ENCODE peak calls at places on chromosomes 5 and 9, in five cellular contexts. G is activated naive CD4-positive, alpha-beta T cell treated with Interleukin-2 at 50 U/mL for 16 hours; B is colonic mucosa; O is WTC11; S is ELR. T is an unnamed sample.

GRCh38 chr5:103259705-103260355 is 1.3 kb downstream of the MACIR start:
- DNase-seq in G (peak), S (peak), B (peak), O (peak), T (peak)

GRCh38 chr9:122580360-122580759 is 2.8 kb downstream of the OR1L8 start:
- DNase-seq in B (no peak), G (no peak), O (no peak), S (peak), T (peak)

GRCh38 chr9:34158362-34158869 is 20.4 kb upstream of the UBAP1 start:
- DNase-seq in B (no peak), O (no peak), G (no peak), S (peak), T (peak)

GRCh38 chr9:131385296-131385695 is 8.6 kb upstream of the PRRC2B start:
- DNase-seq in S (no peak), O (no peak), G (no peak), B (no peak), T (no peak)

GRCh38 chr5:113249216-113249615 is 185.6 kb downstream of the TSSK1B start:
- DNase-seq in G (no peak), B (no peak), O (no peak), S (no peak), T (peak)

GRCh38 chr9:123349691-123350480 is 6.1 kb upstream of the CRB2 start:
- DNase-seq in B (peak), O (peak), S (peak), G (peak), T (peak)

GRCh38 chr5:108726446-108727091 is 21.1 kb upstream of the FER start:
- DNase-seq in G (no peak), O (no peak), S (peak), B (no peak), T (no peak)

GRCh38 chr9:92650839-92651621 is 18.9 kb downstream of the IPPK start:
- DNase-seq in O (no peak), S (no peak), B (no peak), G (no peak), T (peak)

GRCh38 chr5:146331257-146331822 is 7.3 kb upstream of the POU4F3 start:
- DNase-seq in B (no peak), O (peak), G (no peak), S (no peak), T (no peak)

GRCh38 chr5:178554311-178554710 is 35.9 kb downstream of the COL23A1 start:
- DNase-seq in S (no peak), B (no peak), G (no peak), O (no peak), T (no peak)

GRCh38 chr5:21810737-21811316 is 1042.3 kb downstream of the CDH12 start:
- DNase-seq in O (no peak), G (no peak), B (no peak), S (peak), T (peak)

GRCh38 chr9:1879501-1879900 is 135.6 kb upstream of the SMARCA2 start:
- DNase-seq in B (no peak), O (no peak), S (no peak), G (peak), T (no peak)

GRCh38 chr5:56450766-56451165 is 217.6 kb upstream of the ANKRD55 start:
- DNase-seq in S (no peak), G (no peak), O (no peak), B (no peak), T (no peak)

GRCh38 chr5:61933787-61934626 is 372.0 kb upstream of the KIF2A start:
- DNase-seq in B (peak), G (no peak), O (peak), S (peak), T (peak)

GRCh38 chr9:5441043-5441442 is 3.3 kb upstream of the PLGRKT start:
- DNase-seq in G (no peak), B (no peak), O (no peak), S (peak), T (no peak)

GRCh38 chr9:97908736-97909135 is 13.6 kb downstream of the TRMO start:
- DNase-seq in S (no peak), G (no peak), B (no peak), O (no peak), T (no peak)

GRCh38 chr5:154860123-154860522 is 1.7 kb downstream of the CNOT8 start:
- DNase-seq in S (peak), G (peak), B (peak), O (no peak), T (peak)

GRCh38 chr9:87793292-87793691 is 67.4 kb downstream of the CTSL start:
- DNase-seq in B (no peak), O (no peak), S (peak), G (no peak), T (peak)

GRCh38 chr5:76041863-76042262 is 41.3 kb upstream of the SV2C start:
- DNase-seq in G (no peak), B (no peak), O (peak), S (no peak), T (no peak)

GRCh38 chr5:99721487-99721886 is 792.7 kb upstream of the CHD1 start:
- DNase-seq in O (no peak), G (no peak), S (no peak), B (no peak), T (no peak)

GRCh38 chr9:131304676-131305366 is 15.3 kb downstream of the PLPP7 start:
- DNase-seq in B (no peak), S (peak), O (no peak), G (no peak), T (peak)

GRCh38 chr5:53331463-53331862 is 149.0 kb upstream of the FST start:
- DNase-seq in B (no peak), S (peak), O (no peak), G (no peak), T (peak)

GRCh38 chr9:70403166-70403565 is 11.3 kb downstream of the KLF9 start:
- DNase-seq in G (no peak), B (no peak), O (no peak), S (peak), T (no peak)

T was measured in adipocyte.